ENCODE peak calls at places on chromosomes 1 and 21, in seven cellular contexts. One of them, this sample, is unnamed.

GRCh38 chr1:200873671-200874397 is 1.1 kb downstream of the GPR25 start:
- DNase-seq in GM12892: no peak
- DNase-seq in amygdala: no peak
- DNase-seq in LHCN-M2: no peak
- DNase-seq in memory B cell: no peak
- DNase-seq in kidney: no peak
- DNase-seq in AG09309: no peak
- DNase-seq in this sample: no peak

GRCh38 chr1:202017385-202018225 is 7.2 kb downstream of the ELF3 start:
- DNase-seq in amygdala: no peak
- DNase-seq in AG09309: no peak
- DNase-seq in LHCN-M2: no peak
- DNase-seq in GM12892: no peak
- DNase-seq in memory B cell: no peak
- DNase-seq in kidney: peak
- DNase-seq in this sample: no peak

GRCh38 chr1:184510110-184510509 is 123.3 kb downstream of the C1orf21 start:
- DNase-seq in kidney: no peak
- DNase-seq in GM12892: no peak
- DNase-seq in AG09309: no peak
- DNase-seq in amygdala: no peak
- DNase-seq in memory B cell: no peak
- DNase-seq in LHCN-M2: no peak
- DNase-seq in this sample: no peak

GRCh38 chr1:155463865-155464264 is 98.7 kb downstream of the ASH1L start:
- DNase-seq in LHCN-M2: peak
- DNase-seq in kidney: no peak
- DNase-seq in GM12892: no peak
- DNase-seq in memory B cell: no peak
- DNase-seq in AG09309: peak
- DNase-seq in amygdala: no peak
- DNase-seq in this sample: no peak

GRCh38 chr1:92980732-92981647 is 19.7 kb upstream of the DIPK1A start:
- DNase-seq in kidney: no peak
- DNase-seq in amygdala: no peak
- DNase-seq in AG09309: no peak
- DNase-seq in memory B cell: no peak
- DNase-seq in GM12892: no peak
- DNase-seq in LHCN-M2: no peak
- DNase-seq in this sample: no peak

GRCh38 chr1:53502641-53503432 is 43.6 kb downstream of the DMRTB1 start:
- DNase-seq in LHCN-M2: no peak
- DNase-seq in kidney: no peak
- DNase-seq in amygdala: no peak
- DNase-seq in AG09309: no peak
- DNase-seq in memory B cell: no peak
- DNase-seq in GM12892: no peak
- DNase-seq in this sample: no peak

GRCh38 chr1:181133969-181134418 is 45.5 kb downstream of the IER5 start:
- DNase-seq in memory B cell: no peak
- DNase-seq in GM12892: no peak
- DNase-seq in LHCN-M2: no peak
- DNase-seq in AG09309: no peak
- DNase-seq in kidney: peak
- DNase-seq in amygdala: no peak
- DNase-seq in this sample: no peak

GRCh38 chr1:39576016-39576657 is 453 bp downstream of the PABPC4 start:
- DNase-seq in GM12892: peak
- DNase-seq in memory B cell: peak
- DNase-seq in AG09309: no peak
- DNase-seq in LHCN-M2: peak
- DNase-seq in kidney: peak
- DNase-seq in amygdala: peak
- DNase-seq in this sample: no peak

GRCh38 chr1:45954401-45954847 is 151.0 kb downstream of the MAST2 start:
- DNase-seq in LHCN-M2: peak
- DNase-seq in GM12892: no peak
- DNase-seq in kidney: no peak
- DNase-seq in amygdala: no peak
- DNase-seq in memory B cell: no peak
- DNase-seq in AG09309: no peak
- DNase-seq in this sample: no peak

GRCh38 chr1:78619803-78620579 is at the start of gene IFI44L:
- DNase-seq in LHCN-M2: peak
- DNase-seq in amygdala: no peak
- DNase-seq in GM12892: no peak
- DNase-seq in memory B cell: peak
- DNase-seq in kidney: no peak
- DNase-seq in AG09309: peak
- DNase-seq in this sample: no peak

GRCh38 chr1:156897078-156897825 is 3.7 kb downstream of the PEAR1 start:
- DNase-seq in amygdala: no peak
- DNase-seq in memory B cell: no peak
- DNase-seq in LHCN-M2: peak
- DNase-seq in AG09309: no peak
- DNase-seq in kidney: peak
- DNase-seq in GM12892: no peak
- DNase-seq in this sample: no peak

GRCh38 chr1:119008483-119009299 is 20.5 kb upstream of the TBX15 start:
- DNase-seq in amygdala: no peak
- DNase-seq in LHCN-M2: peak
- DNase-seq in AG09309: no peak
- DNase-seq in GM12892: no peak
- DNase-seq in kidney: no peak
- DNase-seq in memory B cell: no peak
- DNase-seq in this sample: peak

GRCh38 chr1:201266774-201267173 is 16.5 kb upstream of the PKP1 start:
- DNase-seq in GM12892: no peak
- DNase-seq in kidney: no peak
- DNase-seq in memory B cell: no peak
- DNase-seq in AG09309: peak
- DNase-seq in LHCN-M2: peak
- DNase-seq in amygdala: no peak
- DNase-seq in this sample: no peak

GRCh38 chr21:25831300-25831699 is 96.5 kb downstream of the GABPA start:
- DNase-seq in memory B cell: no peak
- DNase-seq in kidney: no peak
- DNase-seq in amygdala: no peak
- DNase-seq in AG09309: no peak
- DNase-seq in GM12892: no peak
- DNase-seq in LHCN-M2: peak
- DNase-seq in this sample: no peak

GRCh38 chr1:8456306-8456912 is 138.5 kb downstream of the SLC45A1 start:
- DNase-seq in GM12892: no peak
- DNase-seq in kidney: no peak
- DNase-seq in AG09309: no peak
- DNase-seq in memory B cell: no peak
- DNase-seq in LHCN-M2: peak
- DNase-seq in amygdala: no peak
- DNase-seq in this sample: no peak